ENCODE peak calls at places on chromosomes 13 and 19, in seven cellular contexts. A, W, R, D, E, Z and I are unnamed samples. For H3K4me1 and H3K36me3, the result is how much of the 10 kb centered on the place peaks cover.

GRCh38 chr13:93226623-93227279 is at the start of gene GPC6:
- DNase-seq in W (no peak), Z (no peak), D (peak), R (no peak), E (no peak), A (peak), I (no peak)

GRCh38 chr13:40072663-40073120 is 417.2 kb downstream of the COG6 start:
- DNase-seq in W (no peak), Z (no peak), D (no peak), A (no peak), R (no peak), E (no peak), I (no peak)

GRCh38 chr13:25249001-25249543 is 38.2 kb downstream of the MTMR6 start:
- DNase-seq in Z (no peak), W (no peak), E (no peak), D (no peak), R (no peak), A (peak), I (no peak)

GRCh38 chr13:31722684-31723083 is 16.6 kb upstream of the RXFP2 start:
- DNase-seq in D (no peak), E (no peak), A (no peak), R (no peak), W (no peak), Z (no peak), I (no peak)

GRCh38 chr19:3923912-3924311 is 9.0 kb upstream of the NMRK2 start:
- DNase-seq in W (no peak), D (no peak), Z (no peak), E (no peak), A (no peak), R (no peak), I (no peak)

GRCh38 chr19:47228937-47229673 is 1.9 kb downstream of the BBC3 start:
- DNase-seq in Z (no peak), R (no peak), A (peak), W (no peak), E (no peak), D (peak), I (no peak)

GRCh38 chr19:34676697-34677385 is at the start of gene SCGB2B2:
- DNase-seq in R (peak), W (no peak), A (no peak), E (no peak), Z (peak), D (no peak), I (peak)

GRCh38 chr13:26921918-26922317 is 161.3 kb upstream of the GPR12 start:
- DNase-seq in D (no peak), A (no peak), E (no peak), W (no peak), R (no peak), Z (no peak), I (no peak)

GRCh38 chr13:111908391-111908790 is 158.6 kb upstream of the SOX1 start:
- DNase-seq in W (no peak), R (no peak), E (no peak), Z (no peak), A (no peak), D (no peak), I (no peak)

GRCh38 chr19:38683393-38684077 is 36.1 kb downstream of the ACTN4 start:
- DNase-seq in Z (peak), W (no peak), D (peak), R (peak), E (no peak), A (peak), I (peak)

GRCh38 chr19:34998777-34999497 is 1.2 kb upstream of the GRAMD1A start:
- DNase-seq in E (no peak), D (no peak), A (no peak), R (peak), W (no peak), Z (no peak), I (no peak)

GRCh38 chr13:112348642-112349345 is 27.4 kb upstream of the SPACA7 start:
- DNase-seq in R (no peak), Z (no peak), A (no peak), E (no peak), D (no peak), W (no peak), I (no peak)

GRCh38 chr13:23960566-23961156 is 63.4 kb upstream of the C1QTNF9B start:
- DNase-seq in D (no peak), A (peak), Z (no peak), E (no peak), W (no peak), R (no peak), I (no peak)

GRCh38 chr19:3785938-3786824 is at the start of gene MATK:
- DNase-seq in D (no peak), Z (no peak), W (no peak), E (no peak), R (no peak), A (no peak), I (no peak)

GRCh38 chr13:109345433-109345941 is 440.9 kb downstream of the IRS2 start:
- DNase-seq in Z (no peak), D (no peak), E (no peak), A (peak), R (no peak), W (no peak), I (no peak)

GRCh38 chr19:17703823-17704463 is 15.3 kb upstream of the MAP1S start:
- DNase-seq in E (no peak), Z (peak), R (peak), D (peak), A (peak), W (no peak), I (no peak)

GRCh38 chr19:11196406-11197287 is 698 bp downstream of the KANK2 start:
- DNase-seq in A (no peak), D (peak), W (no peak), R (no peak), E (no peak), Z (peak), I (peak)
- H3K27ac ChIP-seq in A (no peak), D (peak), W (peak), R (peak), E (peak), Z (peak), I (peak)

DNA sequence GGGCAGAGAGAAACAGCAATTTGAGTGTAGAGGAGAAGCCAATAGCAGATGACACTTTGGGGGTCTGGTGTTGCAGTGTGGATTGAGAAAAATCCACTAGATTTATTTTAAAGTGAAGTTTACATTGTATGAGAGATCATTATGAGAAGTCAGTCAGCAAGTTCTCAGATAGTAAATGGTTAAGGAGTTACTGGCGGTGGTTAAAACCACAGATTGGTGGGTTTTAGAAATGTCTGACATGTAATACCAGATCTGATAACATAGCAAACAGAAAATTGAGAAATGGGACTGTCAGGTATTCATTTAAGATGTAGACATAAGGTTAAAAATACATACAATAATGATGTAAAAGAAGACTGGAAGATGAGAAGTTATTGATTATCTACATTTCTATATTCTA is 7.2 kb downstream of the ABHD13 start:
- DNase-seq in E (no peak), R (no peak), W (no peak), D (no peak), Z (no peak), A (no peak), I (no peak)
- H3K4me1 ChIP-seq in E (under half), R (half or more), W (under half), D (under half), Z (half or more), A (under half), I (under half)

DNA sequence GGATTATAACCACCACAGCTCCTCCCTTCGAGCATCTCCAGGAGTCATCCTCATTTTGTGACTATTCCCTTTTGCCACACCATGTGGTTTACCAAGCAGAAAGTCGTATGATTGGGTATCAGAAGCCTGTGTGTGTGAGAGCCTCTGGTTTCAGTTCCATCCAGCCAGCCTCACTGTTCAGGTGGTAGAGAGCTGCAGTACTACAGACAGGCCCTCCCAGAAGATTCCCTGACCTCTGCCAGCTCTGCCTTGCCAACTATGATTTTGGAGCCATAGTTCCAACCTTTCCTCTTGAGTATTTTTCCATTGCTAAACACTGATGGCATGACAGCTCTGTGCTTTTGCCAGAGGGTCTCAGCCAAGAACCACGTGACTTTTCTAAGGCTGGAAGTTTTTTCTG is 82.5 kb downstream of the DHRS12 start:
- DNase-seq in Z (peak), R (no peak), D (no peak), W (no peak), A (no peak), E (no peak), I (peak)
- H3K36me3 ChIP-seq in Z (under half), R (under half), D (under half), W (under half), A (under half), E (under half), I (under half)

GRCh38 chr19:49149652-49150105 is 5.5 kb downstream of the HRC start:
- DNase-seq in D (peak), Z (peak), A (peak), W (no peak), R (peak), E (no peak), I (peak)
- H3K27ac ChIP-seq in D (peak), Z (peak), A (no peak), W (peak), R (peak), E (peak), I (peak)

DNA sequence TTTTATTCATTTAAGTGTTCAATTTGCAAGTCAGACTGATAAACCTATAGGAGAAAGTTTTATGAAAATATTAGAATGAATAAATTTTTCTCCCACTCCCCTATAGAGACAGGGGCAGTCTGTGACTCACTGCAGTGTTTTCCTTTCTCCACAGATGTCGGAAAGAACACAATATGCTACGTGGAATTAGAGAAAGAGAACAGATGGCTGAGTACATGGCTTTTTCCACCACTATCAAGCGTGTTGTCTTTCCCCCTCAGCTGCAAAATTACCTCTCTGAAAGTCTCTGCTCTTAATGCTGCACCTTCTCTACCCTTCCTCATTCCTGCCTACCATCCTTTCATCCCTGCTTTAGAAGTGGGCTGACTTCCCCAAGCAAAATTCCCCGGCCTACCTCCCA is 30.1 kb downstream of the FLT1 start:
- DNase-seq in D (no peak), W (no peak), A (no peak), E (no peak), R (no peak), Z (no peak), I (no peak)
- H3K4me1 ChIP-seq in D (under half), W (under half), A (under half), E (under half), R (under half), Z (under half), I (under half)

GRCh38 chr13:57637515-57637914 is 6.0 kb downstream of the PCDH17 start:
- DNase-seq in Z (no peak), W (no peak), R (no peak), E (no peak), D (no peak), A (no peak), I (no peak)
- H3K36me3 ChIP-seq in Z (under half), W (under half), R (under half), E (under half), D (under half), A (under half), I (under half)

DNA sequence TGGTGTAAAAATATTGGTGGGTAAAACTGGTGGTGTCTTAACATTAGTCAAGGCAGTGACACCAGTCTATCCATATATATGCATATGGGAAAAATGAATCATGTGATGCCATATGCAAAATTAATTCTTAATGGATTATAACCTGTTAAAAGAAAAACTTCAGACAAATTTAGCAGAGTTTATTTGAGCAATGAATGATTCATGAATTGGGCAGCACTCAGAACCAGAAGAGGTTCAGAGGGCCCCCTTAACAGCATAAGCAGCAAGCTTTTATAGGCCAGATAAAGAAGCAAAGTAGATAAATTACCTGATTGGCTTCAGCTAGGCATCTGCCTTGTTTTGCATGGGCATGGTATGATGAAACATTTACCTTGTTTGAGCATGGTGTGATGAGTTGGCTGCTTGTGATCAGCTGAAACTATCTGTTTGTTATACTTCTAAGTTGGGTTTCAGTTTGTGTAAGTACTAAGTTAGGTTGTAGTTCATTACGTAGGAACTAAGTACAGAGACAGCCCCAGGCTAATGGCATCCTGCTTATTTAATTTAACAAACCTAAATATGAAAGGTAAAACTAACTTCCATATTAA is 66.6 kb downstream of the DNAJC15 start:
- DNase-seq in W (no peak), D (no peak), R (no peak), Z (no peak), A (peak), E (no peak), I (no peak)
- H3K27ac ChIP-seq in W (no peak), D (no peak), R (no peak), Z (no peak), A (no peak), E (no peak), I (no peak)

GRCh38 chr13:50912851-50913250 is 3.3 kb downstream of the RNASEH2B start:
- DNase-seq in Z (no peak), W (no peak), D (no peak), R (no peak), E (no peak), A (no peak), I (no peak)
- H3K4me1 ChIP-seq in Z (half or more), W (under half), D (under half), R (half or more), E (under half), A (under half), I (under half)